ENCODE peak calls at places on chromosomes 2 and 18, in nine cellular contexts. Z, A, B, E, D, R, K, V and G are unnamed samples.

GRCh38 chr18:23141022-23141999 is 6.0 kb downstream of the CABLES1 start:
- DNase-seq in Z (no peak), E (peak; percentile 93), K (no peak), A (peak; percentile 35), V (peak; percentile 34), R (peak; percentile 38), D (no peak), B (peak; percentile 49), G (no peak)

GRCh38 chr2:191758420-191759199 is 80.7 kb downstream of the NABP1 start:
- DNase-seq in Z (peak; percentile 15), K (no peak), A (peak; percentile 79), B (peak; percentile 79), V (peak; percentile 26), R (peak; percentile 64), D (peak; percentile 27), E (peak; percentile 71), G (peak; percentile 75)

GRCh38 chr18:49647496-49648168 is 85.8 kb downstream of the LIPG start:
- DNase-seq in A (no peak), R (peak; percentile 81), Z (no peak), K (no peak), D (no peak), V (peak; percentile 83), E (no peak), B (peak; percentile 73), G (peak; percentile 81)

GRCh38 chr2:144914113-144914512 is 394.2 kb upstream of the ZEB2 start:
- DNase-seq in D (no peak), E (no peak), V (no peak), R (no peak), K (no peak), B (no peak), Z (no peak), A (no peak), G (no peak)

GRCh38 chr2:157433335-157433890 is 10.5 kb downstream of the CYTIP start:
- DNase-seq in V (peak; percentile 4), R (peak; percentile 55), A (no peak), D (no peak), K (no peak), B (no peak), Z (no peak), E (no peak), G (no peak)

GRCh38 chr2:70050631-70051425 is 36.4 kb upstream of the PCBP1 start:
- DNase-seq in K (no peak), E (peak; percentile 81), Z (no peak), B (no peak), D (no peak), R (no peak), A (no peak), V (no peak), G (no peak)

GRCh38 chr2:18467727-18468363 is 92.6 kb downstream of the RDH14 start:
- DNase-seq in A (no peak), Z (no peak), B (no peak), D (no peak), V (peak; percentile 33), K (no peak), E (no peak), R (no peak), G (no peak)

GRCh38 chr18:59718108-59719057 is 21.2 kb upstream of the CCBE1 start:
- DNase-seq in Z (no peak), R (peak; percentile 28), B (peak; percentile 86), D (no peak), K (no peak), V (peak; percentile 81), A (peak; percentile 98), E (no peak), G (peak; percentile 100)

GRCh38 chr2:3142961-3143571 is 234.6 kb downstream of the EIPR1 start:
- DNase-seq in V (no peak), E (no peak), R (no peak), K (no peak), D (no peak), B (no peak), Z (no peak), A (no peak), G (no peak)

GRCh38 chr2:210502997-210503621 is 26.6 kb upstream of the LANCL1 start:
- DNase-seq in A (peak; percentile 46), R (peak; percentile 48), D (peak; percentile 32), K (peak; percentile 7), V (peak; percentile 64), E (peak; percentile 47), B (peak; percentile 19), Z (no peak), G (peak; percentile 68)

GRCh38 chr2:175187378-175187777 is 5.9 kb upstream of the ATP5MC3 start:
- DNase-seq in D (no peak), E (peak; percentile 66), Z (no peak), R (peak; percentile 30), B (peak; percentile 7), A (peak; percentile 33), K (no peak), V (peak; percentile 11), G (peak; percentile 42)

GRCh38 chr18:57088883-57089282 is 58.0 kb upstream of the BOD1L2 start:
- DNase-seq in A (no peak), V (no peak), K (peak; percentile 10), R (no peak), B (no peak), Z (no peak), E (no peak), D (no peak), G (no peak)

GRCh38 chr2:201130524-201131186 is 14.7 kb downstream of the CFLAR start:
- DNase-seq in K (no peak), V (peak; percentile 65), Z (no peak), B (peak; percentile 83), E (no peak), A (peak; percentile 95), R (peak; percentile 92), D (no peak), G (peak; percentile 91)

GRCh38 chr2:171991027-171991426 is 8.7 kb upstream of the METAP1D start:
- DNase-seq in Z (no peak), B (no peak), E (no peak), V (no peak), R (no peak), K (no peak), A (no peak), D (no peak), G (no peak)

GRCh38 chr2:36468463-36469266 is 113.1 kb downstream of the CRIM1 start:
- DNase-seq in E (no peak), A (no peak), Z (no peak), V (peak; percentile 83), K (no peak), R (no peak), D (no peak), B (peak; percentile 79), G (peak; percentile 65)

GRCh38 chr2:8677646-8678592 is 3.9 kb upstream of the ID2 start:
- DNase-seq in Z (no peak), V (peak; percentile 58), B (peak; percentile 70), R (peak; percentile 92), D (peak; percentile 61), E (peak; percentile 76), A (peak; percentile 67), K (peak; percentile 81), G (peak; percentile 56)

GRCh38 chr2:174577967-174578589 is 19.5 kb downstream of the WIPF1 start:
- DNase-seq in E (no peak), K (no peak), D (no peak), R (peak; percentile 82), A (peak; percentile 62), Z (peak; percentile 66), V (peak; percentile 78), B (peak; percentile 46), G (peak; percentile 82)

GRCh38 chr2:197515277-197515797 is 529 bp upstream of the MOB4 start:
- DNase-seq in R (peak; percentile 65), A (no peak), V (peak; percentile 53), K (no peak), D (peak; percentile 7), Z (peak; percentile 40), E (peak; percentile 61), B (no peak), G (peak; percentile 43)

GRCh38 chr18:72808688-72809087 is 59.1 kb downstream of the NETO1 start:
- DNase-seq in B (no peak), Z (no peak), K (no peak), R (no peak), A (no peak), D (no peak), E (no peak), V (no peak), G (no peak)